ENCODE peak calls at places on chromosome 4, in nine cellular contexts. L is fibroblast of the aortic adventitia; F is activated T-cell treated with anti-CD3 and anti-CD28 coated beads, Interleukin-2, amount 50 U/mL, for 24 hours; M is CD8-positive, alpha-beta memory T cell; S is activated CD4-positive, alpha-beta T cell treated with anti-CD3 and anti-CD28 coated beads, Interleukin-2, amount 50 U/mL, for 48 hours; K is NCI-H1417; V is heart right ventricle; Z is progenitor cell of endocrine pancreas; J is ACHN. A is an unnamed sample.

GRCh38 chr4:54276633-54277426 is 47.7 kb downstream of the PDGFRA start:
- DNase-seq in M (no peak), F (no peak), J (no peak), K (peak), Z (no peak), L (no peak), V (no peak), S (no peak), A (no peak)

GRCh38 chr4:165325732-165326512 is 1.5 kb upstream of the MSMO1 start:
- DNase-seq in S (no peak), J (peak), M (no peak), L (peak), Z (no peak), K (no peak), F (no peak), V (no peak), A (no peak)

GRCh38 chr4:153488006-153488718 is 22.0 kb downstream of the TMEM131L start:
- DNase-seq in S (peak), J (no peak), K (no peak), L (peak), F (peak), V (no peak), M (peak), Z (no peak), A (no peak)

GRCh38 chr4:110532901-110533589 is 57.1 kb downstream of the ENPEP start:
- DNase-seq in S (no peak), J (no peak), Z (no peak), F (no peak), V (no peak), L (no peak), M (no peak), K (no peak), A (no peak)

GRCh38 chr4:67755974-67756373 is 1.8 kb upstream of the GNRHR start:
- DNase-seq in V (no peak), J (no peak), K (no peak), F (no peak), S (no peak), Z (no peak), L (no peak), M (no peak), A (no peak)

GRCh38 chr4:151624606-151625565 is 135.9 kb downstream of the GATB start:
- DNase-seq in M (no peak), Z (no peak), J (no peak), V (no peak), F (no peak), L (peak), S (no peak), K (no peak), A (peak)

GRCh38 chr4:23904639-23905061 is 14.8 kb upstream of the PPARGC1A start:
- DNase-seq in S (no peak), M (no peak), J (no peak), K (peak), V (no peak), Z (no peak), F (no peak), L (no peak), A (no peak)

GRCh38 chr4:13988347-13989265 is 361.1 kb upstream of the BOD1L1 start:
- DNase-seq in Z (no peak), V (peak), K (no peak), F (no peak), L (peak), J (no peak), M (no peak), S (no peak), A (peak)

A was measured in sciatic nerve.